ENCODE peak calls at places on chromosomes 12 and 14, in eight cellular contexts. U is adrenal gland, Q is fibroblast of pulmonary artery, K is heart right ventricle, Y is choroid plexus epithelial cell, F is GM10248, C is dorsolateral prefrontal cortex, B is brain microvascular endothelial cell. L is an unnamed sample.

GRCh38 chr12:76820888-76821482 is 57.1 kb downstream of the ZDHHC17 start:
- DNase-seq in U (peak), Q (peak), K (peak), Y (peak), F (no peak), C (no peak), B (peak), L (peak)

GRCh38 chr12:16681196-16681595 is 75.2 kb upstream of the LMO3 start:
- DNase-seq in U (no peak), Q (no peak), K (no peak), Y (no peak), F (no peak), C (no peak), B (no peak), L (no peak)

GRCh38 chr12:121255433-121255832 is 41.1 kb downstream of the CAMKK2 start:
- DNase-seq in U (no peak), Q (no peak), K (no peak), Y (no peak), F (no peak), C (no peak), B (no peak), L (no peak)

GRCh38 chr12:83172441-83172840 is 485.7 kb downstream of the TMTC2 start:
- DNase-seq in U (no peak), Q (no peak), K (no peak), Y (no peak), F (no peak), C (no peak), B (peak), L (no peak)

GRCh38 chr14:26204954-26205479 is 392.8 kb downstream of the NOVA1 start:
- DNase-seq in U (peak), Q (peak), K (peak), Y (peak), F (no peak), C (peak), B (no peak), L (no peak)

GRCh38 chr12:109773384-109774011 is 59.7 kb downstream of the TRPV4 start:
- DNase-seq in U (peak), Q (no peak), K (no peak), Y (no peak), F (no peak), C (peak), B (no peak), L (no peak)

GRCh38 chr12:119296535-119296934 is 38.0 kb upstream of the CCDC60 start:
- DNase-seq in U (no peak), Q (no peak), K (no peak), Y (no peak), F (no peak), C (no peak), B (no peak), L (no peak)

GRCh38 chr12:92193063-92193462 is 47.4 kb upstream of the BTG1 start:
- DNase-seq in U (no peak), Q (no peak), K (no peak), Y (peak), F (no peak), C (no peak), B (no peak), L (no peak)

GRCh38 chr12:80838708-80839107 is 99.0 kb downstream of the LIN7A start:
- DNase-seq in U (no peak), Q (no peak), K (peak), Y (peak), F (no peak), C (no peak), B (no peak), L (peak)

GRCh38 chr12:111410229-111411186 is 4.8 kb downstream of the SH2B3 start:
- DNase-seq in U (no peak), Q (peak), K (no peak), Y (peak), F (no peak), C (no peak), B (no peak), L (no peak)

GRCh38 chr12:76236640-76237039 is 111.6 kb downstream of the BBS10 start:
- DNase-seq in U (no peak), Q (peak), K (no peak), Y (peak), F (no peak), C (no peak), B (peak), L (no peak)

GRCh38 chr14:21343035-21343794 is 40.6 kb downstream of the SUPT16H start:
- DNase-seq in U (no peak), Q (no peak), K (no peak), Y (peak), F (no peak), C (no peak), B (no peak), L (no peak)

GRCh38 chr12:110577717-110578521 is 5.2 kb downstream of the PPTC7 start:
- DNase-seq in U (no peak), Q (peak), K (no peak), Y (peak), F (peak), C (no peak), B (peak), L (peak)

GRCh38 chr12:109625131-109625559 is 51.6 kb downstream of the MVK start:
- DNase-seq in U (peak), Q (peak), K (peak), Y (peak), F (no peak), C (peak), B (peak), L (peak)

GRCh38 chr12:81128930-81129554 is 51.2 kb downstream of the ACSS3 start:
- DNase-seq in U (peak), Q (peak), K (peak), Y (peak), F (peak), C (no peak), B (peak), L (peak)

GRCh38 chr12:85559534-85559933 is 276.7 kb downstream of the RASSF9 start:
- DNase-seq in U (no peak), Q (no peak), K (no peak), Y (no peak), F (no peak), C (no peak), B (no peak), L (no peak)

GRCh38 chr12:122449317-122449716 is 26.8 kb upstream of the CLIP1 start:
- DNase-seq in U (no peak), Q (peak), K (no peak), Y (peak), F (no peak), C (no peak), B (peak), L (peak)

GRCh38 chr12:57461326-57461903 is 1.8 kb downstream of the GLI1 start:
- DNase-seq in U (peak), Q (peak), K (peak), Y (peak), F (peak), C (no peak), B (no peak), L (peak)

GRCh38 chr12:24839268-24839791 is 109.6 kb downstream of the BCAT1 start:
- DNase-seq in U (no peak), Q (no peak), K (no peak), Y (peak), F (peak), C (no peak), B (peak), L (peak)

GRCh38 chr12:26728205-26729050 is 104.6 kb downstream of the ITPR2 start:
- DNase-seq in U (no peak), Q (no peak), K (no peak), Y (no peak), F (peak), C (no peak), B (no peak), L (no peak)

GRCh38 chr12:93785262-93786010 is 108.3 kb downstream of the CRADD start:
- DNase-seq in U (peak), Q (peak), K (peak), Y (peak), F (no peak), C (no peak), B (peak), L (peak)

GRCh38 chr12:18320036-18320617 is 58.8 kb downstream of the PIK3C2G start:
- DNase-seq in U (no peak), Q (peak), K (no peak), Y (peak), F (peak), C (no peak), B (peak), L (peak)

GRCh38 chr14:94386085-94387031 is 2.0 kb downstream of the SERPINA1 start:
- DNase-seq in U (no peak), Q (no peak), K (no peak), Y (no peak), F (no peak), C (no peak), B (no peak), L (no peak)

GRCh38 chr12:116385486-116386217 is 108.2 kb upstream of the MED13L start:
- DNase-seq in U (no peak), Q (no peak), K (no peak), Y (peak), F (no peak), C (no peak), B (no peak), L (no peak)

GRCh38 chr14:101711041-101711861 is 50.3 kb upstream of the PPP2R5C start:
- DNase-seq in U (no peak), Q (no peak), K (no peak), Y (no peak), F (no peak), C (no peak), B (no peak), L (no peak)

GRCh38 chr12:65876898-65877721 is 52.8 kb downstream of the HMGA2 start:
- DNase-seq in U (peak), Q (peak), K (no peak), Y (peak), F (no peak), C (no peak), B (no peak), L (no peak)

GRCh38 chr14:104548802-104549535 is 30.6 kb upstream of the C14orf180 start:
- DNase-seq in U (no peak), Q (no peak), K (no peak), Y (no peak), F (no peak), C (no peak), B (no peak), L (no peak)

GRCh38 chr14:99427632-99428315 is 52.9 kb downstream of the SETD3 start:
- DNase-seq in U (no peak), Q (peak), K (no peak), Y (no peak), F (no peak), C (no peak), B (peak), L (peak)

GRCh38 chr12:121227294-121227693 is 17.4 kb downstream of the P2RX4 start:
- DNase-seq in U (no peak), Q (no peak), K (no peak), Y (no peak), F (peak), C (no peak), B (no peak), L (no peak)

GRCh38 chr14:64800000-64800399 is 79.7 kb downstream of the SPTB start:
- DNase-seq in U (peak), Q (peak), K (peak), Y (peak), F (no peak), C (no peak), B (peak), L (peak)

GRCh38 chr12:52433501-52434095 is 573 bp downstream of the KRT75 start:
- DNase-seq in U (no peak), Q (no peak), K (no peak), Y (no peak), F (no peak), C (peak), B (no peak), L (no peak)

GRCh38 chr14:105161314-105161713 is 7.3 kb downstream of the JAG2 start:
- DNase-seq in U (no peak), Q (no peak), K (no peak), Y (no peak), F (no peak), C (no peak), B (no peak), L (no peak)

GRCh38 chr12:80512781-80513180 is 68.7 kb downstream of the PTPRQ start:
- DNase-seq in U (no peak), Q (no peak), K (no peak), Y (no peak), F (no peak), C (no peak), B (no peak), L (no peak)

GRCh38 chr12:50763637-50764115 is at the start of gene ATF1:
- DNase-seq in U (peak), Q (peak), K (peak), Y (peak), F (peak), C (peak), B (peak), L (peak)

GRCh38 chr14:102508410-102508773 is 1.2 kb downstream of the ANKRD9 start:
- DNase-seq in U (no peak), Q (no peak), K (peak), Y (no peak), F (no peak), C (no peak), B (no peak), L (no peak)

GRCh38 chr14:63130531-63130930 is 73.7 kb upstream of the RHOJ start:
- DNase-seq in U (no peak), Q (no peak), K (no peak), Y (no peak), F (no peak), C (no peak), B (no peak), L (no peak)

DNA sequence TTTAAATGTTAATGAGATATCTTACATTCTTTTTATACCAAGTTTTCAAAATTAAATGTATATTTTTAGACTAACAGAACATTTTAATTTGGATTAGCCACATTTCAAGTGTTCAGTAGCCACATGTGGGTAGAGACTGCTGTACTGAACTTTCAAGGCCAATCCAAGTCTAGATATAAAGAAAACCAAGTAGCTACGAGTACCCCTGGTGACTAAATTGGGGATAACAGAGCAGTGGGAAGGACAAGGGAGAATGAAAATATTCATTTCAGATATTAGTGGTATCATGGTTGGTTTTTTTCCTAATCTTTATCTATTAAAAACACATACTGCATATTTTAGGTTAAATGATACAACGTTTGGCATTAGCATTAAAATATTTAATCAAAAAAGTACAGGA is 69.4 kb upstream of the RHOJ start:
- DNase-seq in U (no peak), Q (peak), K (no peak), Y (peak), F (no peak), C (no peak), B (peak), L (no peak)
- TF ChIP-seq CTCF in U (no peak), Q (peak), K (no peak), Y (peak), F (no peak), C (no peak), B (peak), L (peak)

GRCh38 chr12:126782083-126782482 is 1484.9 kb upstream of the TMEM132C start:
- DNase-seq in U (no peak), Q (no peak), K (no peak), Y (no peak), F (no peak), C (no peak), B (no peak), L (no peak)

GRCh38 chr12:126789963-126790362 is 1477.0 kb upstream of the TMEM132C start:
- DNase-seq in U (no peak), Q (no peak), K (no peak), Y (no peak), F (no peak), C (no peak), B (no peak), L (no peak)

GRCh38 chr12:126781593-126781992 is 1485.4 kb upstream of the TMEM132C start:
- DNase-seq in U (no peak), Q (no peak), K (no peak), Y (no peak), F (no peak), C (no peak), B (no peak), L (no peak)

GRCh38 chr12:126780343-126780742 is 1486.6 kb upstream of the TMEM132C start:
- DNase-seq in U (no peak), Q (no peak), K (no peak), Y (no peak), F (no peak), C (no peak), B (no peak), L (no peak)

GRCh38 chr12:126784328-126784921 is 1482.5 kb upstream of the TMEM132C start:
- DNase-seq in U (peak), Q (peak), K (peak), Y (peak), F (no peak), C (no peak), B (peak), L (peak)
- TF ChIP-seq CTCF in U (peak), Q (peak), K (peak), Y (peak), F (peak), C (peak), B (peak), L (peak)

DNA sequence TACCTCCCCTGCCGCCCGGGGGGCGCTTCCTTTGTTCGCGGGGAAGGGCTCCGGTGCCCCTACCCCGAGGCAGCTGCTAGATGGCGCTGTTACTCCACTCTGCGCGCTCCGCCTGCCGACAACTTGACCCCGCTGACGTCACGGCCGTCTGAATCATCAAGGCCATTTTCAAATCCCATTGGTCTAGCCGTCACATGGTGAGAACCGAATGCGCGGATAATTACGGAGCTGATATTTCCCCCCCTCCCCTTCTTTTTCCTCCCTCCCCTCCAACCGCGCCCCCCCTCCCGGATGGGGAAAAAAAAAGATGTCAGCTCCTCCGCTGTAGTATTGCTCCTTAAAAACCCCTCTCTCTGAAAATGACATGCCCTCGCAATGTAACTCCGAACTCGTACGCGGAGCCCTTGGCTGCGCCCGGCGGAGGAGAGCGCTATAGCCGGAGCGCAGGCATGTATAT is at the start of gene HOXC10:
- DNase-seq in U (peak), Q (peak), K (peak), Y (peak), F (peak), C (no peak), B (peak), L (peak)
- TF ChIP-seq CTCF in U (peak), Q (peak), K (no peak), Y (peak), F (peak), C (peak), B (peak), L (peak)

GRCh38 chr12:105324704-105325103 is 5.8 kb upstream of the C12orf75 start:
- DNase-seq in U (no peak), Q (no peak), K (no peak), Y (no peak), F (no peak), C (no peak), B (no peak), L (no peak)
- TF ChIP-seq CTCF in U (no peak), Q (no peak), K (no peak), Y (no peak), F (no peak), C (no peak), B (no peak), L (no peak)

GRCh38 chr14:75450381-75451276 is 22.8 kb downstream of the JDP2 start:
- DNase-seq in U (peak), Q (no peak), K (peak), Y (peak), F (no peak), C (no peak), B (no peak), L (no peak)
- TF ChIP-seq CTCF in U (peak), Q (no peak), K (no peak), Y (no peak), F (no peak), C (no peak), B (no peak), L (no peak)

DNA sequence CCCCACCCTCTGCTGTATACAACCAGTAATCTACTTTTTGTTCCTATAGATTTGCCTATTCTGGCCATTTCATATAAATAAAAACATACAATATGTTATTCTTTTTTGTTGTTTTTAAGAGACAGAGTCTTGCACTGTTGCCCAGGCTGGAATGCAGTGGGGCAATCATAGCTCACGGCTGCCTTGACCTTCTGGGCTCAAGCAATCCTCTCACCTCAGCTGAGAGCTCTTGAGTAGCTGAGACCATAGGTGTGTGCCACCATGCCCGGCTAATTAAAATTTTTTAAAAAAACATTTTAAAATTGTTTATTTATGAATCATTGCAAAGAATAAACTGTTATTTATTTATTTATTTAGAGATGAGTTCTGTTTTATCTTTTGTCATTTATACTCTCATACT is 11.6 kb downstream of the PTGR2 start:
- DNase-seq in U (no peak), Q (no peak), K (no peak), Y (no peak), F (no peak), C (no peak), B (no peak), L (no peak)
- TF ChIP-seq CTCF in U (no peak), Q (no peak), K (no peak), Y (no peak), F (no peak), C (no peak), B (no peak), L (no peak)

GRCh38 chr14:37595809-37596595 is 573 bp downstream of the TTC6 start:
- DNase-seq in U (peak), Q (no peak), K (no peak), Y (no peak), F (no peak), C (no peak), B (no peak), L (no peak)

GRCh38 chr14:37598085-37598972 is 2.9 kb downstream of the TTC6 start:
- DNase-seq in U (no peak), Q (no peak), K (no peak), Y (no peak), F (no peak), C (no peak), B (no peak), L (no peak)

GRCh38 chr14:37596790-37597189 is 1.4 kb downstream of the TTC6 start:
- DNase-seq in U (no peak), Q (no peak), K (no peak), Y (no peak), F (no peak), C (no peak), B (no peak), L (no peak)

GRCh38 chr14:37598973-37599526 is 3.6 kb downstream of the TTC6 start:
- DNase-seq in U (no peak), Q (no peak), K (no peak), Y (no peak), F (no peak), C (no peak), B (no peak), L (no peak)

DNA sequence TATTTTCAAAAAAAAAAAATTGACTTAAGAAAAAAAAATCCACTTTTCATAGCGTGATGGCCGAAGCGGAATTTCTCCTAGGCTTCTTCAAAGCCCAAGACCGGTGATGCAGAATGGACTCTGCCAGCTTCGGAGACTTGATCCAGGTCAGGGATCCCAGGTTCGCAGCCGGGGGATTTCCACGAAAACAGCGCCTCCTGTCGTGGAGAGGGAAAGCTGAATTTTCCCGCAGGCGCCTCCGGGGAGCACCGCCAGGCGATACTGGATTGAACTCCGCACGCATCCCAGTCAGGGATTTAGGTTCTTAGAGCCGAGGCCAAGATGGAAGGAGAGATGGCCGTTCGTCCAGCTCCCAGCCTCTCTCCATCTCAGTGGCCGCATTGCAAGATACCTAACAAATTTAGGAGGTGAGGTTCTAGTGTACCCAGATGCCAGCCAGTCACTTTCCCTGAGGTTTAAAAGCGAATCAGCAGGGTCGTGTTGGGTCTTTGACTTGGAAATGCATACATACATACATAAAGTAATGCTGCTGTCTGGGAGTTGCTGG is 2.2 kb downstream of the TTC6 start:
- DNase-seq in U (no peak), Q (no peak), K (no peak), Y (peak), F (no peak), C (no peak), B (no peak), L (peak)
- TF ChIP-seq CTCF in U (no peak), Q (peak), K (no peak), Y (peak), F (no peak), C (no peak), B (peak), L (peak)

L was measured in AG10803.